ENCODE peak calls at places on chromosomes 11 and 22, in eight cellular contexts. J, V, W, D, M, F, H and Q are unnamed samples.

GRCh38 chr11:46607516-46607915 is 9.5 kb downstream of the HARBI1 start:
- DNase-seq in J (no peak), V (no peak), W (no peak), D (no peak), M (no peak), F (no peak), H (no peak), Q (no peak)

GRCh38 chr22:39649500-39650089 is 79.0 kb downstream of the CACNA1I start:
- DNase-seq in J (no peak), V (no peak), W (no peak), D (no peak), M (no peak), F (no peak), H (no peak), Q (no peak)

GRCh38 chr22:20807315-20807752 is 33.4 kb downstream of the SERPIND1 start:
- DNase-seq in J (peak; percentile 88), V (peak; percentile 94), W (no peak), D (no peak), M (peak; percentile 69), F (no peak), H (no peak), Q (no peak)

GRCh38 chr22:40177738-40178416 is at the start of gene TNRC6B:
- DNase-seq in J (peak; percentile 92), V (peak; percentile 99), W (peak; percentile 63), D (peak; percentile 97), M (peak; percentile 96), F (peak; percentile 93), H (peak; percentile 79), Q (peak; percentile 97)

GRCh38 chr22:37745548-37746365 is 48.9 kb downstream of the TRIOBP start:
- DNase-seq in J (peak; percentile 87), V (peak; percentile 86), W (peak; percentile 96), D (peak; percentile 6), M (peak; percentile 75), F (no peak), H (peak; percentile 91), Q (peak; percentile 59)

GRCh38 chr22:36366291-36366708 is 21.5 kb downstream of the MYH9 start:
- DNase-seq in J (no peak), V (peak; percentile 62), W (no peak), D (no peak), M (no peak), F (no peak), H (no peak), Q (no peak)

GRCh38 chr11:85941380-85941973 is 86.3 kb downstream of the CCDC83 start:
- DNase-seq in J (peak; percentile 29), V (peak; percentile 90), W (no peak), D (no peak), M (peak; percentile 62), F (no peak), H (no peak), Q (peak; percentile 71)

GRCh38 chr11:76577199-76577920 is 93.2 kb downstream of the LRRC32 start:
- DNase-seq in J (peak; percentile 79), V (peak; percentile 80), W (peak; percentile 71), D (no peak), M (peak; percentile 18), F (no peak), H (no peak), Q (no peak)

GRCh38 chr11:66159585-66159984 is 89.5 kb downstream of the PACS1 start:
- DNase-seq in J (no peak), V (no peak), W (no peak), D (no peak), M (no peak), F (no peak), H (no peak), Q (peak; percentile 79)